ENCODE peak calls at places on chromosomes 3 and 15, in six cellular contexts. One of them, this sample, is unnamed.

GRCh38 chr3:150081084-150081483 is 110.4 kb upstream of the PFN2 start:
- DNase-seq in prostate gland: no peak
- DNase-seq in breast epithelium: no peak
- DNase-seq in esophagus muscularis mucosa: no peak
- DNase-seq in transverse colon: no peak
- DNase-seq in spleen: no peak
- DNase-seq in this sample: no peak

GRCh38 chr3:20054549-20054987 is 14.3 kb downstream of the KAT2B start:
- DNase-seq in prostate gland: peak; percentile 82
- DNase-seq in breast epithelium: peak; percentile 80
- DNase-seq in esophagus muscularis mucosa: no peak
- DNase-seq in transverse colon: peak; percentile 64
- DNase-seq in spleen: peak; percentile 80
- DNase-seq in this sample: peak; percentile 95

GRCh38 chr3:120171134-120171863 is 77.1 kb upstream of the GSK3B start:
- DNase-seq in prostate gland: no peak
- DNase-seq in breast epithelium: no peak
- DNase-seq in esophagus muscularis mucosa: no peak
- DNase-seq in transverse colon: no peak
- DNase-seq in spleen: no peak
- DNase-seq in this sample: no peak

GRCh38 chr15:40244961-40245523 is 6.2 kb downstream of the PAK6 start:
- DNase-seq in prostate gland: peak; percentile 63
- DNase-seq in breast epithelium: no peak
- DNase-seq in esophagus muscularis mucosa: no peak
- DNase-seq in transverse colon: peak; percentile 5
- DNase-seq in spleen: no peak
- DNase-seq in this sample: no peak

GRCh38 chr15:70160267-70160666 is 62.5 kb upstream of the TLE3 start:
- DNase-seq in prostate gland: no peak
- DNase-seq in breast epithelium: no peak
- DNase-seq in esophagus muscularis mucosa: no peak
- DNase-seq in transverse colon: no peak
- DNase-seq in spleen: no peak
- DNase-seq in this sample: peak; percentile 35

GRCh38 chr15:75723171-75723846 is 10.7 kb upstream of the CSPG4 start:
- DNase-seq in prostate gland: no peak
- DNase-seq in breast epithelium: no peak
- DNase-seq in esophagus muscularis mucosa: no peak
- DNase-seq in transverse colon: no peak
- DNase-seq in spleen: peak; percentile 43
- DNase-seq in this sample: no peak

GRCh38 chr3:188180114-188180513 is 26.2 kb downstream of the LPP start:
- DNase-seq in prostate gland: no peak
- DNase-seq in breast epithelium: peak; percentile 17
- DNase-seq in esophagus muscularis mucosa: no peak
- DNase-seq in transverse colon: no peak
- DNase-seq in spleen: no peak
- DNase-seq in this sample: no peak

GRCh38 chr3:38649500-38650247 is at the start of gene SCN5A:
- DNase-seq in prostate gland: peak; percentile 32
- DNase-seq in breast epithelium: no peak
- DNase-seq in esophagus muscularis mucosa: peak; percentile 86
- DNase-seq in transverse colon: peak; percentile 50
- DNase-seq in spleen: peak; percentile 80
- DNase-seq in this sample: no peak

GRCh38 chr3:59880717-59881116 is 830.9 kb upstream of the CFAP20DC start:
- DNase-seq in prostate gland: no peak
- DNase-seq in breast epithelium: no peak
- DNase-seq in esophagus muscularis mucosa: no peak
- DNase-seq in transverse colon: no peak
- DNase-seq in spleen: no peak
- DNase-seq in this sample: no peak

GRCh38 chr3:124772081-124772831 is 42.0 kb downstream of the UMPS start:
- DNase-seq in prostate gland: no peak
- DNase-seq in breast epithelium: no peak
- DNase-seq in esophagus muscularis mucosa: no peak
- DNase-seq in transverse colon: no peak
- DNase-seq in spleen: peak; percentile 73
- DNase-seq in this sample: no peak

GRCh38 chr15:58698887-58699641 is 50.4 kb downstream of the ADAM10 start:
- DNase-seq in prostate gland: no peak
- DNase-seq in breast epithelium: no peak
- DNase-seq in esophagus muscularis mucosa: no peak
- DNase-seq in transverse colon: no peak
- DNase-seq in spleen: no peak
- DNase-seq in this sample: no peak

GRCh38 chr3:88231632-88232031 is 81.9 kb downstream of the C3orf38 start:
- DNase-seq in prostate gland: no peak
- DNase-seq in breast epithelium: no peak
- DNase-seq in esophagus muscularis mucosa: no peak
- DNase-seq in transverse colon: no peak
- DNase-seq in spleen: no peak
- DNase-seq in this sample: no peak

GRCh38 chr15:74460298-74460697 is 662 bp downstream of the UBL7 start:
- DNase-seq in prostate gland: no peak
- DNase-seq in breast epithelium: no peak
- DNase-seq in esophagus muscularis mucosa: no peak
- DNase-seq in transverse colon: no peak
- DNase-seq in spleen: no peak
- DNase-seq in this sample: no peak

GRCh38 chr15:63350178-63350621 is 31.4 kb downstream of the CA12 start:
- DNase-seq in prostate gland: no peak
- DNase-seq in breast epithelium: no peak
- DNase-seq in esophagus muscularis mucosa: no peak
- DNase-seq in transverse colon: no peak
- DNase-seq in spleen: no peak
- DNase-seq in this sample: no peak

GRCh38 chr15:33314115-33314514 is 3.3 kb downstream of the RYR3 start:
- DNase-seq in prostate gland: no peak
- DNase-seq in breast epithelium: no peak
- DNase-seq in esophagus muscularis mucosa: peak; percentile 84
- DNase-seq in transverse colon: no peak
- DNase-seq in spleen: no peak
- DNase-seq in this sample: no peak

GRCh38 chr3:33918357-33918756 is 119.9 kb downstream of the PDCD6IP start:
- DNase-seq in prostate gland: no peak
- DNase-seq in breast epithelium: no peak
- DNase-seq in esophagus muscularis mucosa: no peak
- DNase-seq in transverse colon: no peak
- DNase-seq in spleen: no peak
- DNase-seq in this sample: no peak

GRCh38 chr15:81284256-81285031 is 39.5 kb downstream of the STARD5 start:
- DNase-seq in prostate gland: no peak
- DNase-seq in breast epithelium: no peak
- DNase-seq in esophagus muscularis mucosa: no peak
- DNase-seq in transverse colon: peak; percentile 5
- DNase-seq in spleen: no peak
- DNase-seq in this sample: no peak

GRCh38 chr15:76973362-76973743 is 21.6 kb upstream of the PSTPIP1 start:
- DNase-seq in prostate gland: no peak
- DNase-seq in breast epithelium: no peak
- DNase-seq in esophagus muscularis mucosa: no peak
- DNase-seq in transverse colon: no peak
- DNase-seq in spleen: no peak
- DNase-seq in this sample: peak; percentile 15

GRCh38 chr15:52103217-52104207 is 9.1 kb downstream of the BCL2L10 start:
- DNase-seq in prostate gland: no peak
- DNase-seq in breast epithelium: peak; percentile 43
- DNase-seq in esophagus muscularis mucosa: no peak
- DNase-seq in transverse colon: peak; percentile 47
- DNase-seq in spleen: no peak
- DNase-seq in this sample: peak; percentile 84

GRCh38 chr3:52842424-52842823 is 7.6 kb upstream of the MUSTN1 start:
- DNase-seq in prostate gland: no peak
- DNase-seq in breast epithelium: no peak
- DNase-seq in esophagus muscularis mucosa: no peak
- DNase-seq in transverse colon: no peak
- DNase-seq in spleen: peak; percentile 69
- DNase-seq in this sample: no peak

DNA sequence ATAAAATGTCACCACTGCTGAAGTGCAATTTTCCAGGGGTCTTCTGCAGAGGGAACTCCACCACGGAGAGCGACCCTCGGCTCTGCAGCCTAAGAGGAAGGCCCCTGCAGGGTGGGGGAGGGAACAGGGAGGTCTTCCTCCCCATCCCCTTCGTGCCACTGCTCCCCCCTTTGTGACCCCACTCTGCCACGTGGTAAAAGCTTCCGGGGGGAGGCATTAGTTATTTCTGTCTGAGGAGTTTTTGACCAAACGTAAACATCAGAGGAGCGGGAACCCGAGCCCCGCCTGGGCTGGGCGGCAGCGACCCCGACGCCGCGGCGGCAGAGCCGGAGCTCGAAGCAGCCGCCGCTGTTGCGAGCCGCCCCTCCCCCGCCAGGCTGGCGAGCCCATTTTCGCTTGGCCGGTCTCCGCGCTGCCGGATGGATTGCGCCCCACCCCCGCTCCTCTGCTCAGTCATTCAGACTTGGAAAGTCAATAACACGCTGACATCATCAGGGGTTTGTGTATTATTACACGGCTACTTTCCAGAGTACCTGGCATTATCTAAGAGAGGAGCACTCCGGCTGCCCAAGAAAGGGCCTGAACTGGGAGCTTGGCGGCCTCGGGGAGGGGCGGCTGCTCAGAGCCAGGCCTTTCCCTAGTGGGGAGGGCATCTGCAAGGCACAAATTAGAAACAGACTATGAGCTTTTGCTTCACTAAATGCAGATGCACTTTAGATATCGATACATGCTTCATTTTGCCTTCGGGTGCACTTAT is 162.5 kb upstream of the TBL1XR1 start:
- DNase-seq in prostate gland: peak; percentile 95
- DNase-seq in breast epithelium: peak; percentile 93
- DNase-seq in esophagus muscularis mucosa: peak; percentile 98
- DNase-seq in transverse colon: peak; percentile 97
- DNase-seq in spleen: peak; percentile 99
- DNase-seq in this sample: peak; percentile 89
- TF ChIP-seq POLR2AphosphoS5 in prostate gland: peak; percentile 99
- TF ChIP-seq POLR2AphosphoS5 in breast epithelium: peak; percentile 100
- TF ChIP-seq POLR2AphosphoS5 in esophagus muscularis mucosa: peak; percentile 98
- TF ChIP-seq POLR2AphosphoS5 in transverse colon: peak; percentile 94
- TF ChIP-seq POLR2AphosphoS5 in spleen: peak; percentile 96
- TF ChIP-seq POLR2AphosphoS5 in this sample: peak; percentile 98

GRCh38 chr3:11619946-11620652 is 23.6 kb downstream of the VGLL4 start:
- DNase-seq in prostate gland: no peak
- DNase-seq in breast epithelium: no peak
- DNase-seq in esophagus muscularis mucosa: no peak
- DNase-seq in transverse colon: no peak
- DNase-seq in spleen: no peak
- DNase-seq in this sample: no peak
- H3K4me3 ChIP-seq in prostate gland: no peak overlapping the region
- H3K4me3 ChIP-seq in breast epithelium: no peak overlapping the region
- H3K4me3 ChIP-seq in esophagus muscularis mucosa: no peak overlapping the region
- H3K4me3 ChIP-seq in transverse colon: no peak overlapping the region
- H3K4me3 ChIP-seq in spleen: no peak overlapping the region
- H3K4me3 ChIP-seq in this sample: peak overlapping the region; percentile 26

GRCh38 chr15:90582553-90582952 is 52.8 kb downstream of the CRTC3 start:
- DNase-seq in prostate gland: no peak
- DNase-seq in breast epithelium: no peak
- DNase-seq in esophagus muscularis mucosa: no peak
- DNase-seq in transverse colon: no peak
- DNase-seq in spleen: no peak
- DNase-seq in this sample: no peak
- TF ChIP-seq POLR2AphosphoS5 in prostate gland: no peak
- TF ChIP-seq POLR2AphosphoS5 in breast epithelium: no peak
- TF ChIP-seq POLR2AphosphoS5 in esophagus muscularis mucosa: no peak
- TF ChIP-seq POLR2AphosphoS5 in transverse colon: no peak
- TF ChIP-seq POLR2AphosphoS5 in spleen: no peak
- TF ChIP-seq POLR2AphosphoS5 in this sample: no peak

DNA sequence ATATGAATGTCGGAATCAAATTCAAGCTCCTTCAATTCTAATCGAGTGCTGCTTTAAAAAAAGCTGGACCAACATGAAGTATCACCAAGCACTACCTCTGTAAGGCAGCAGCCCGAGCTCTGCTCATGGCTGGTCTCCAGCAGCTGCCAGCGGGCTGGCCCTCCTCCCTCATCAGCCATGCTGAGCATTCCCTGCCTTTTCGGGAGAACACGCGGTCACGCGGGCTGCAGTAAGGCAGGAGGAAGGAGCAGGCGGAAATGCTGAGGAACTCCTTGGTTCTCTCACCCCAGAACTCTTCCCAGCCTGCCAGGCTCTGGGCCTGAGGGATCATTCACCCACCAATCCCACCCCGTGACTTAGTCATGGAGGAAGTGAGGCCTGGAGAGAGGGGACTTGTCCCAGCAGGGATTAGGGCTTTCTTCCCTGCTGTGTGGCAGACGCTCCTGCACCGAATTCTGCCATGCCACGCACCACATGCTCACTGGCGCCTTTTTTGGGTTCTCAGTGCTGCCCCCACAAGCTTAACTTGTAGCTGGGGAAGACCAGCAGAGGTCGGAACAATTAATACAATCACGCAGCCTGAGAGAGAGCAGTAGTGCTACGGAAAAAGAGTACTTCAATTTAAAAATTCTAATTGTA is 42.9 kb upstream of the RPL32 start:
- DNase-seq in prostate gland: peak; percentile 20
- DNase-seq in breast epithelium: peak; percentile 48
- DNase-seq in esophagus muscularis mucosa: no peak
- DNase-seq in transverse colon: peak; percentile 37
- DNase-seq in spleen: no peak
- DNase-seq in this sample: no peak
- H3K4me3 ChIP-seq in prostate gland: no peak overlapping the region
- H3K4me3 ChIP-seq in breast epithelium: no peak overlapping the region
- H3K4me3 ChIP-seq in esophagus muscularis mucosa: no peak overlapping the region
- H3K4me3 ChIP-seq in transverse colon: no peak overlapping the region
- H3K4me3 ChIP-seq in spleen: no peak overlapping the region
- H3K4me3 ChIP-seq in this sample: no peak overlapping the region

GRCh38 chr3:73572371-73572770 is 52.4 kb downstream of the PDZRN3 start:
- DNase-seq in prostate gland: peak; percentile 52
- DNase-seq in breast epithelium: no peak
- DNase-seq in esophagus muscularis mucosa: no peak
- DNase-seq in transverse colon: peak; percentile 29
- DNase-seq in spleen: no peak
- DNase-seq in this sample: no peak
- TF ChIP-seq POLR2AphosphoS5 in prostate gland: peak; percentile 46
- TF ChIP-seq POLR2AphosphoS5 in breast epithelium: no peak
- TF ChIP-seq POLR2AphosphoS5 in esophagus muscularis mucosa: peak; percentile 12
- TF ChIP-seq POLR2AphosphoS5 in transverse colon: no peak
- TF ChIP-seq POLR2AphosphoS5 in spleen: no peak
- TF ChIP-seq POLR2AphosphoS5 in this sample: no peak

DNA sequence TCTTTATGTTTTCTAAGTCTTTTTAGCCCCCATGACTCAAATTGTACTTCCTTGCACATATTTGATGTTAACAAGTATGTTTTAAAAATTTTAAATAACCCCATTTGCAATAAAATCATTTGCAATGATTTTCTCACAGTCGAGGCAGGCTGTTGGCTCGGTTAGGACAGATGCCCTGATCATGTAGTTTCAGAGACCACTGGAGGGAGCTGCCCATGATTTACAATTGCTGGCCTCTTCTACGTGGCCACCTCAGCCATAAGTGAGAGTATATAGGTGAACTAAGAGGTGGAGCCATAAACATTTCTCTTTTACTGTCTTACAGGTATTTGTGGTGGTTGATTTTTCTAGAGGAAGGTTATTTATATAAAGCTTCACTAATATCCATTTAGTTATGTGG is 1.7 kb downstream of the DTWD1 start:
- DNase-seq in prostate gland: no peak
- DNase-seq in breast epithelium: no peak
- DNase-seq in esophagus muscularis mucosa: no peak
- DNase-seq in transverse colon: no peak
- DNase-seq in spleen: no peak
- DNase-seq in this sample: no peak
- H3K4me3 ChIP-seq in prostate gland: no peak overlapping the region
- H3K4me3 ChIP-seq in breast epithelium: no peak overlapping the region
- H3K4me3 ChIP-seq in esophagus muscularis mucosa: peak overlapping the region; percentile 74
- H3K4me3 ChIP-seq in transverse colon: no peak overlapping the region
- H3K4me3 ChIP-seq in spleen: no peak overlapping the region
- H3K4me3 ChIP-seq in this sample: no peak overlapping the region

This sample was measured in Panc1.